ENCODE peak calls at places on chromosomes 11 and 22, in seven cellular contexts. J is A549, F is ACHN, A is breast epithelium, N is fibroblast of lung, U is head of caudate nucleus, C is left ventricle myocardium superior. T is an unnamed sample.

GRCh38 chr22:19679476-19680099 is 34.7 kb upstream of the SEPTIN5 start:
- DNase-seq in J (peak), F (peak), A (no peak), N (no peak), U (no peak), C (peak), T (no peak)

GRCh38 chr11:122138759-122139594 is 23.0 kb upstream of the BLID start:
- DNase-seq in J (no peak), F (no peak), A (no peak), N (no peak), U (no peak), C (no peak), T (no peak)

GRCh38 chr11:18671246-18671645 is 27.3 kb upstream of the TMEM86A start:
- DNase-seq in J (no peak), F (no peak), A (no peak), N (no peak), U (no peak), C (no peak), T (no peak)

GRCh38 chr22:23784215-23784732 is 2.5 kb upstream of the SMARCB1 start:
- DNase-seq in J (no peak), F (no peak), A (no peak), N (no peak), U (no peak), C (no peak), T (no peak)

GRCh38 chr11:33182246-33182878 is 21.1 kb upstream of the CSTF3 start:
- DNase-seq in J (no peak), F (no peak), A (no peak), N (no peak), U (no peak), C (no peak), T (no peak)

GRCh38 chr11:100563541-100564280 is 123.4 kb upstream of the ARHGAP42 start:
- DNase-seq in J (no peak), F (no peak), A (no peak), N (no peak), U (no peak), C (no peak), T (no peak)

GRCh38 chr11:64438986-64439771 is 80.2 kb downstream of the RPS6KA4 start:
- DNase-seq in J (no peak), F (no peak), A (peak), N (no peak), U (no peak), C (no peak), T (no peak)

GRCh38 chr11:128738942-128739341 is 45.1 kb downstream of the FLI1 start:
- DNase-seq in J (no peak), F (no peak), A (no peak), N (no peak), U (no peak), C (no peak), T (no peak)

GRCh38 chr11:70176940-70177689 is 26.0 kb upstream of the FADD start:
- DNase-seq in J (peak), F (peak), A (no peak), N (no peak), U (no peak), C (peak), T (no peak)